ENCODE peak calls at places on chromosome 20, in six cellular contexts. P is H1, K is breast epithelium, F is prostate gland, B is transverse colon, D is K562. C is an unnamed sample.

GRCh38 chr20:43569282-43569681 is 10.5 kb downstream of the SGK2 start:
- DNase-seq in F (no peak), D (no peak), P (no peak), K (no peak), B (no peak), C (no peak)

GRCh38 chr20:62900052-62900691 is 26.1 kb downstream of the DIDO1 start:
- DNase-seq in F (peak; percentile 78), P (peak; percentile 51), K (peak; percentile 78), B (peak; percentile 81), D (peak; percentile 78), C (peak; percentile 75)

GRCh38 chr20:2817891-2818595 is 1.9 kb downstream of the TMEM239 start:
- DNase-seq in F (no peak), D (no peak), K (no peak), B (no peak), P (no peak), C (no peak)

GRCh38 chr20:38217791-38218565 is 42.6 kb downstream of the KIAA1755 start:
- DNase-seq in D (peak; percentile 56), K (no peak), B (peak; percentile 17), F (no peak), P (peak; percentile 25), C (no peak)

GRCh38 chr20:38115896-38116295 is 49.2 kb downstream of the TGM2 start:
- DNase-seq in B (no peak), D (no peak), P (no peak), K (no peak), F (no peak), C (no peak)

GRCh38 chr20:51354191-51354768 is 188.2 kb downstream of the NFATC2 start:
- DNase-seq in F (no peak), D (no peak), B (no peak), P (no peak), K (no peak), C (no peak)

GRCh38 chr20:46933150-46933549 is 38.5 kb downstream of the EYA2 start:
- DNase-seq in B (no peak), K (no peak), F (no peak), D (no peak), P (no peak), C (no peak)

GRCh38 chr20:38114353-38114791 is 50.7 kb downstream of the TGM2 start:
- DNase-seq in P (no peak), D (peak; percentile 74), K (no peak), F (no peak), B (no peak), C (no peak)

GRCh38 chr20:63025534-63026331 is 19.0 kb upstream of the BHLHE23 start:
- DNase-seq in K (peak; percentile 23), P (no peak), B (no peak), D (no peak), F (no peak), C (no peak)

GRCh38 chr20:32886652-32887051 is 27.9 kb downstream of the EFCAB8 start:
- DNase-seq in P (no peak), D (no peak), F (no peak), B (no peak), K (no peak), C (no peak)

GRCh38 chr20:14924433-14924832 is 587.0 kb upstream of the FLRT3 start:
- DNase-seq in F (no peak), K (no peak), P (no peak), B (no peak), D (no peak), C (no peak)

GRCh38 chr20:48773837-48774418 is 53.9 kb downstream of the PREX1 start:
- DNase-seq in D (no peak), F (no peak), P (no peak), K (no peak), B (peak; percentile 32), C (no peak)

GRCh38 chr20:63896136-63896890 is 1.4 kb downstream of the DNAJC5 start:
- DNase-seq in D (peak; percentile 66), F (no peak), K (no peak), P (no peak), B (peak; percentile 65), C (peak; percentile 81)

DNA sequence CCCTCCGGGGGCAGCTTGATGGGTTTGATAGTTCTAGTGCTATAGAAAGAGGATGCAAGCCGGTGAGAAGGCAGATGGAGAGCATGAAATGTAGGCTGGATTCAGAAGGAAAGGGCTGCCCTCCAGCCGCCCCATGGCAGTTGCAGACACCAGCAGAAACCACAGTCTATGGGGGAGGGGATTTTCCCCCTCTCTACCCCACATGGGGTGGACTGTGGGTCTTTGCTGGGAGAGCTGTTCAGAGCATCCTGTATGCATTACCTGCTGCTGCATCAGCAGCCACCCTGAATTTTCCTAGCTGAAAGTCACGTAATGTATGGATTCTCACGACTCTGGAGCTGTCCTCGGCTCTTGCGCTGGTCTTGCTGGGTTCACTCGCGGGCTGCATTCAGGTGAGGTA is 48.8 kb upstream of the CST5 start:
- DNase-seq in D (no peak), K (no peak), B (no peak), F (no peak), P (no peak), C (no peak)
- H3K4me3 ChIP-seq in D (no peak overlapping the region), K (no peak overlapping the region), B (no peak overlapping the region), F (no peak overlapping the region), P (no peak overlapping the region), C (no peak overlapping the region)

GRCh38 chr20:35092524-35093244 is at the start of gene TRPC4AP:
- DNase-seq in B (peak; percentile 91), K (peak; percentile 83), F (peak; percentile 81), P (peak; percentile 75), D (peak; percentile 94), C (peak; percentile 92)
- TF ChIP-seq POLR2AphosphoS5 in B (peak; percentile 89), K (peak; percentile 91), F (peak; percentile 90), P (peak; percentile 71), D (peak; percentile 94), C (peak; percentile 87)

GRCh38 chr20:57391439-57392129 is 388 bp downstream of the RBM38 start:
- DNase-seq in B (peak; percentile 28), P (no peak), F (no peak), K (no peak), D (peak; percentile 63), C (peak; percentile 31)

GRCh38 chr20:57393321-57394086 is 2.3 kb downstream of the RBM38 start:
- DNase-seq in D (no peak), K (no peak), P (no peak), B (no peak), F (no peak), C (no peak)

GRCh38 chr20:57392512-57393271 is 1.5 kb downstream of the RBM38 start:
- DNase-seq in B (peak; percentile 77), D (peak; percentile 49), F (peak; percentile 44), P (no peak), K (peak; percentile 65), C (peak; percentile 60)

GRCh38 chr20:57390604-57391438 is at the start of gene RBM38:
- DNase-seq in D (peak; percentile 92), P (no peak), K (no peak), F (no peak), B (peak; percentile 79), C (peak; percentile 74)

GRCh38 chr20:57392130-57392445 is 892 bp downstream of the RBM38 start:
- DNase-seq in D (peak; percentile 61), F (no peak), P (no peak), K (no peak), B (no peak), C (no peak)
- H3K27ac ChIP-seq in D (peak overlapping the region; percentile 66), F (peak overlapping the region; percentile 78), P (no peak overlapping the region), K (peak overlapping the region; percentile 79), B (peak overlapping the region; percentile 94), C (peak overlapping the region; percentile 59)

GRCh38 chr20:49809803-49810359 is 2.7 kb upstream of the SLC9A8 start:
- DNase-seq in B (no peak), F (no peak), D (no peak), P (no peak), K (no peak), C (no peak)
- H3K4me3 ChIP-seq in B (no peak overlapping the region), F (no peak overlapping the region), D (no peak overlapping the region), P (no peak overlapping the region), K (no peak overlapping the region), C (no peak overlapping the region)

DNA sequence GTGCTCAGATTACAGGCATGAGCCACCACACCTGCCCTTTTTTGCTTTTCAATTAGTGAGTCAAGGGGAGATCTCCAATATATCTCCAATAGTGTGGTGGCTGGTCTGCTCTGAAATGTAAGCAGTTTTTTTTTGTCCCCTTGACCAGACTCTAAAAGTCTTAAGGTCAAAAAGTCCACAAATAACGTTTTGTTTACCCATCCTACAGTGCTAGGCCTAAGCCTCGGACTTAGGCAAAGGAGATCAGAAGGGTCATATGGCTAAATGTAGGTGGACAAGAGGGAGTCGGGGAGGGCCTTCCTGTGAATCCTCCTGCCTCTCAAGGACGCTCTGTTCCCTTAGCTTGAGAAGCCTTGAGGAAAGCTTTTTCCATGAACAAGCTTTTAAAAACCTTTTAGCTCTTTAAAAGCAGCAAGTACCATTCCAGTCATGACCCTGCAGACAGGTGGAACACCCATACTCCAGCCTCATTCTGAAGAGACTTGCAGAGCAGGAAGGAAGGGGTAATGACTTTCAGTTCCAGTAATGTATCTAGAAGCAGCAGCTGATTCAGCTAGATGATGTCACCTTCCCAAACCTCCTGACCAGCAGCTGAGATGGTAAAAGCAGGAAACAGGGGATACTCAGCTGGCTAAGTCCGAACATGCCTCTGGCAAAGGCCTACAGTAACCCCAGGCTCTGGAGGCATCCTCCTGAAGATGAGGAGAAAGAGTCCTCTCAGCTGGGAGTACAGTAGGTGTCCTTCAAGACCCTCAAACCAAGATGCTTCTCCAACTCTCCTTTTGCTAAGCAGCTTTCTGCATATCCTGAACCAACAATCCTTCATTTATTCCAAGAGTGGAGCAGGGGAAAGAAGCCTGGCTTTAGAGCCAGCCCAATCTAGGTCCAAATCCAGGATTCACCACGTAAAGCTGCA is 23.6 kb downstream of the BCL2L1 start:
- DNase-seq in D (peak; percentile 75), B (peak; percentile 67), K (peak; percentile 74), F (peak; percentile 73), P (no peak), C (peak; percentile 59)
- TF ChIP-seq POLR2AphosphoS5 in D (no peak), B (peak; percentile 52), K (peak; percentile 81), F (peak; percentile 98), P (no peak), C (no peak)

GRCh38 chr20:4603724-4604123 is 118.0 kb upstream of the PRND start:
- DNase-seq in K (no peak), F (no peak), D (no peak), P (no peak), B (no peak), C (no peak)
- H3K27ac ChIP-seq in K (no peak overlapping the region), F (peak overlapping the region; percentile 16), D (no peak overlapping the region), P (no peak overlapping the region), B (peak overlapping the region; percentile 84), C (no peak overlapping the region)

GRCh38 chr20:44988772-44989171 is 22.5 kb downstream of the STK4 start:
- DNase-seq in P (no peak), F (no peak), K (no peak), B (no peak), D (no peak), C (no peak)

GRCh38 chr20:44993343-44993742 is 27.0 kb downstream of the STK4 start:
- DNase-seq in P (no peak), D (no peak), F (no peak), K (no peak), B (no peak), C (no peak)

GRCh38 chr20:44990957-44991356 is 24.6 kb downstream of the STK4 start:
- DNase-seq in K (no peak), D (no peak), P (no peak), F (no peak), B (no peak), C (no peak)

DNA sequence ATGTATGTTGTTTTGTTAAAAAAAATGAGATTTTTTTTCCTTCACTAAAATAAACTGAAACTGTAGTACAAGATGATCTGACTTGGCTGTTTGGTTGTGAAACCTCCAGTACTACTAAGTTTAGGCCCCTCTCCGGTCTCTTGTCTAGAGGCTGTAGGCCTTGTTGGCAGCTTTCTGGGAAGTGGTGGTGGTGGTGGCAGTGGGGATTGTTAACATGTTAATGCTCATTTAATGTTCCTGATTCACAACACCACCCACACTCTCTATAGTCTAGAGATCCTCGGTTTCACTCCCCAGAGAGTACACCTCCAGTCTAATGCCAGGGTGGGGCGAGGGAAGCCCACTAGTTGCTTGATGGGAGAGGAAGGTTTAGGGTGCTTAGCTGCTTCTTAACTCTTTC is 24.1 kb downstream of the STK4 start:
- DNase-seq in D (no peak), B (no peak), P (no peak), K (no peak), F (no peak), C (no peak)
- H3K4me3 ChIP-seq in D (no peak overlapping the region), B (no peak overlapping the region), P (no peak overlapping the region), K (no peak overlapping the region), F (no peak overlapping the region), C (no peak overlapping the region)